ENCODE peak calls at places on chromosomes 16 and 17, in five cellular contexts. S is HFFc6, Q is A549, G is Calu3, P is MCF 10A. B is an unnamed sample.

GRCh38 chr17:35087731-35088646 is 24.5 kb upstream of the RFFL start:
- DNase-seq in S (peak; percentile 36), Q (peak; percentile 75), G (peak; percentile 31), P (peak; percentile 50), B (peak; percentile 35)

GRCh38 chr16:86363057-86363490 is 147.3 kb upstream of the FOXF1 start:
- DNase-seq in S (peak; percentile 97), Q (no peak), G (no peak), P (peak; percentile 90), B (peak; percentile 2)

GRCh38 chr17:56725144-56725543 is 108.6 kb downstream of the C17orf67 start:
- DNase-seq in S (no peak), Q (no peak), G (no peak), P (no peak), B (no peak)

GRCh38 chr17:64146418-64147109 is 16.6 kb upstream of the ERN1 start:
- DNase-seq in S (peak; percentile 41), Q (peak; percentile 66), G (peak; percentile 29), P (peak; percentile 61), B (peak; percentile 87)

GRCh38 chr16:8877894-8878522 is 4.1 kb upstream of the LITAFD start:
- DNase-seq in S (no peak), Q (no peak), G (peak; percentile 47), P (no peak), B (peak; percentile 81)

GRCh38 chr16:30005341-30006094 is 5.3 kb downstream of the DOC2A start:
- DNase-seq in S (peak; percentile 27), Q (peak; percentile 59), G (peak; percentile 69), P (peak; percentile 41), B (no peak)

GRCh38 chr16:20928774-20929411 is 28.3 kb downstream of the LYRM1 start:
- DNase-seq in S (no peak), Q (no peak), G (no peak), P (no peak), B (no peak)

GRCh38 chr17:41555105-41555887 is 16.6 kb downstream of the KRT9 start:
- DNase-seq in S (no peak), Q (no peak), G (peak; percentile 52), P (peak; percentile 38), B (no peak)

DNA sequence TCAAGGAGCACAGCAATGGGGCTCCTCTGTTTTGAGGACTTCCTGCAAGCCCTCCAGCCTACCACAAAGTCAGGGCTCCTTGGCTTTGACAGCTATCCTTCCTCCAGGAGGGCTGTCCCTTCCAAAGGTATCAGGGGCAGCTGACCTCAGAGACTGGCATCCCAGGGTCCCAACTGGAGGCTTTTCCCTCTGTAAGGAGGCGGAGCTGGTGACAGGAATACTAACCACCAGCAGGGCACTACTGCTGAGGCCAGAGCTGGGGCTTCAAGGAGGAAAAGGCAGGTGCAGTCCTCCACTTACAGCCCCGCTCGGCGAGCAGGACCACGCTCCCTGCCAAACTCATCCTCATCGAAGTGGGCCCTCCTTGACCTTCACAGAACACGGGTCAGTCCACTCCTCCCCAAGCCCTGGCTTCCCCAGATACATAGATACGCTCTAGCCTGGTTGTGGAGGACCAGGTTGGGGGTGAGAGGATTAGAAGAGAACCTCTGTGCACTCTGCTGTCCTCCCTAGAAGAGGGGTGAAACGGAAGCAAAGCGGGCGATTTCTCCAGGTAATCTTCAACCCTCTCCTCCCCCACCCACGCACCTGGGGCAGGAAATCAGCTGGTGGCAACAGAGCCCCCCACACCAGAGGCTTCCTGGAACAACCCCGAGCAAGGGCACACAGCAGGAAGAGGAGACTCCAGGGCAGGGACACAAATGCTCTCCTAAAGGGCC is 20.5 kb downstream of the ST3GAL2 start:
- DNase-seq in S (no peak), Q (no peak), G (no peak), P (no peak), B (no peak)
- TF ChIP-seq CTCF in S (no peak), Q (no peak), G (no peak), P (no peak), B (no peak)

GRCh38 chr17:73089322-73089721 is 3.2 kb downstream of the SLC39A11 start:
- DNase-seq in S (no peak), Q (no peak), G (no peak), P (no peak), B (no peak)

GRCh38 chr17:73091770-73092517 is 544 bp downstream of the SLC39A11 start:
- DNase-seq in S (no peak), Q (peak; percentile 21), G (peak; percentile 31), P (peak; percentile 26), B (peak; percentile 84)

GRCh38 chr17:73091410-73091769 is 1.1 kb downstream of the SLC39A11 start:
- DNase-seq in S (no peak), Q (no peak), G (no peak), P (peak; percentile 3), B (no peak)

GRCh38 chr17:73089918-73090317 is 2.6 kb downstream of the SLC39A11 start:
- DNase-seq in S (no peak), Q (no peak), G (no peak), P (no peak), B (no peak)

GRCh38 chr17:73090396-73091202 is 1.9 kb downstream of the SLC39A11 start:
- DNase-seq in S (no peak), Q (no peak), G (no peak), P (no peak), B (no peak)
- TF ChIP-seq CTCF in S (no peak), Q (no peak), G (no peak), P (no peak), B (no peak)

GRCh38 chr17:47831934-47832327 is 461 bp downstream of the LRRC46 start:
- DNase-seq in S (no peak), Q (no peak), G (no peak), P (no peak), B (no peak)

GRCh38 chr17:47830396-47830907 is 889 bp downstream of the MRPL10 start:
- DNase-seq in S (no peak), Q (no peak), G (no peak), P (no peak), B (no peak)

GRCh38 chr17:47829870-47830269 is 1.5 kb downstream of the MRPL10 start:
- DNase-seq in S (no peak), Q (no peak), G (no peak), P (no peak), B (no peak)

GRCh38 chr17:47834756-47835155 is 3.3 kb downstream of the LRRC46 start:
- DNase-seq in S (no peak), Q (no peak), G (no peak), P (no peak), B (no peak)

GRCh38 chr17:47830991-47831933 is at the start of the genes LRRC46 and MRPL10:
- DNase-seq in S (peak; percentile 87), Q (peak; percentile 94), G (peak; percentile 98), P (peak; percentile 90), B (peak; percentile 85)
- TF ChIP-seq CTCF in S (peak; percentile 74), Q (peak; percentile 55), G (peak; percentile 43), P (peak; percentile 40), B (peak; percentile 34)

GRCh38 chr17:3727041-3727440 is 3.3 kb downstream of the HASPIN start:
- DNase-seq in S (no peak), Q (no peak), G (no peak), P (no peak), B (no peak)

GRCh38 chr17:3724373-3725077 is 822 bp downstream of the HASPIN start:
- DNase-seq in S (no peak), Q (no peak), G (no peak), P (peak; percentile 4), B (no peak)

GRCh38 chr17:3723188-3723555 is 531 bp upstream of the HASPIN start:
- DNase-seq in S (peak; percentile 6), Q (no peak), G (no peak), P (no peak), B (no peak)

GRCh38 chr17:3722716-3723115 is 987 bp upstream of the HASPIN start:
- DNase-seq in S (no peak), Q (no peak), G (no peak), P (peak; percentile 25), B (no peak)

DNA sequence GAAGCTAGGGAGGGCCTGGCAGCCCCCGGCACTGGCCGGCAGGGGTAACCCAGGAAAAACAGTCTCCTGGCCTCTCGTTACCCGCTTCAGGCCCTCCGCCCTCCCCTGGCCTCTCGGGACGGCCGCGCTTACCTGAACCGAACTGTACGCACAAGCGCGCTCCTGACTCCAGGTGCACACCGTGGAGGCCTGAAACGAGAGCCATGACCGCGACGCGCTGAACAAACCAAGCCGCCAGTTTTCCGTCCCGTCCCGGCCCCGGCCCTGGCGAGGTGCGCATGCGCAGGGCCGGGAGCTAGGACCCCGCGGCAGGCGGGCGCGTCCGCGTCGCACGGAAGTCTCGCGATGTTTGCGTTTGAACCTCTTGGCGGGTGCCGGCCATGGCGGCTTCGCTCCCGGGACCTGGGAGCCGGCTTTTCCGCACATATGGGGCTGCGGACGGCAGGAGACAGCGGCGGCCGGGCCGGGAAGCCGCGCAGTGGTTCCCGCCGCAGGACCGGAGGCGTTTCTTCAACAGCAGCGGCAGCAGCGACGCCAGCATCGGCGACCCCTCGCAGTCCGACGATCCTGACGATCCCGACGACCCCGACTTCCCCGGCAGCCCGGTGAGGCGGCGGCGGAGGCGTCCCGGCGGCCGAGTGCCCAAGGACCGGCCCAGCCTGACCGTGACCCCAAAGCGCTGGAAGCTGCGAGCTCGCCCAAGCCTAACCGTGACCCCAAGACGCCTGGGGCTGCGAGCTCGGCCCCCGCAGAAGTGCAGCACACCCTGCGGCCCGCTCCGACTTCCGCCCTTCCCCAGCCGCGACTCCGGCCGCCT is at the start of gene HASPIN:
- DNase-seq in S (peak; percentile 80), Q (peak; percentile 94), G (peak; percentile 86), P (peak; percentile 92), B (peak; percentile 69)
- TF ChIP-seq CTCF in S (peak; percentile 58), Q (no peak), G (no peak), P (no peak), B (peak; percentile 21)

B was measured in bronchial epithelial cell.